ENCODE peak calls at places on chromosomes 6 and 20, in five cellular contexts. S is uterus; O is naive thymus-derived CD4-positive, alpha-beta T cell; E is activated CD4-positive, alpha-beta T cell treated with anti-CD3 and anti-CD28 coated beads for 48 hours; F is NCI-H1048. J is an unnamed sample.

GRCh38 chr6:16521528-16521927 is 239.7 kb downstream of the ATXN1 start:
- DNase-seq in S (no peak), O (no peak), E (no peak), F (no peak), J (no peak)

GRCh38 chr6:140041571-140042332 is 667.3 kb upstream of the CITED2 start:
- DNase-seq in S (no peak), O (no peak), E (no peak), F (no peak), J (no peak)

GRCh38 chr6:90214461-90214860 is 82.2 kb downstream of the BACH2 start:
- DNase-seq in S (no peak), O (no peak), E (no peak), F (no peak), J (no peak)

GRCh38 chr6:33064723-33065122 is 8.7 kb downstream of the HLA-DPA1 start:
- DNase-seq in S (no peak), O (no peak), E (no peak), F (no peak), J (no peak)

GRCh38 chr6:137044366-137045220 is at the start of gene IL20RA:
- DNase-seq in S (peak), O (no peak), E (no peak), F (no peak), J (no peak)

GRCh38 chr6:136604328-136604825 is 54.2 kb upstream of the MAP7 start:
- DNase-seq in S (no peak), O (no peak), E (no peak), F (no peak), J (no peak)

GRCh38 chr20:49668181-49668877 is 45.3 kb downstream of the B4GALT5 start:
- DNase-seq in S (no peak), O (no peak), E (peak), F (no peak), J (peak)

GRCh38 chr6:43313813-43314212 is 5.2 kb upstream of the CRIP3 start:
- DNase-seq in S (no peak), O (no peak), E (no peak), F (no peak), J (no peak)